ENCODE peak calls at places on chromosomes 11 and 22, in four cellular contexts. G, Y, P and O are unnamed samples.
A peak's percentile ranks its signal among the peaks of the same experiment; 100 is the strongest.

GRCh38 chr11:19092342-19092741 is 24.6 kb upstream of the ZDHHC13 start:
- DNase-seq in Y (no peak), P (no peak), G (no peak), O (no peak)

GRCh38 chr11:35144103-35144741 is 5.3 kb downstream of the CD44 start:
- DNase-seq in Y (peak; percentile 81), P (no peak), G (peak; percentile 67), O (peak; percentile 22)

GRCh38 chr22:27518583-27519437 is 282.7 kb downstream of the MN1 start:
- DNase-seq in Y (no peak), G (no peak), P (no peak), O (peak; percentile 72)

GRCh38 chr22:30940655-30941362 is 27.8 kb downstream of the MORC2 start:
- DNase-seq in G (no peak), P (no peak), Y (no peak), O (no peak)

GRCh38 chr11:90491466-90491865 is 268.6 kb upstream of the CHORDC1 start:
- DNase-seq in G (no peak), P (no peak), Y (no peak), O (no peak)

GRCh38 chr22:39214383-39215069 is 30.3 kb downstream of the PDGFB start:
- DNase-seq in P (peak; percentile 89), G (peak; percentile 36), Y (peak; percentile 39), O (no peak)

GRCh38 chr11:6812391-6813005 is 13.0 kb upstream of the OR6A2 start:
- DNase-seq in Y (peak; percentile 65), P (no peak), G (no peak), O (peak; percentile 17)

GRCh38 chr22:47143249-47143938 is 380.9 kb downstream of the TBC1D22A start:
- DNase-seq in G (no peak), P (no peak), Y (no peak), O (no peak)

GRCh38 chr22:36862251-36863242 is 1.7 kb downstream of the NCF4 start:
- DNase-seq in Y (no peak), G (peak; percentile 64), P (no peak), O (no peak)

GRCh38 chr22:48263791-48264351 is 1501.4 kb downstream of the TBC1D22A start:
- DNase-seq in Y (no peak), P (no peak), G (no peak), O (no peak)

GRCh38 chr11:76838422-76839068 is 22.2 kb upstream of the ACER3 start:
- DNase-seq in G (no peak), P (no peak), Y (peak; percentile 41), O (peak; percentile 50)

GRCh38 chr11:100851584-100852152 is 164.6 kb downstream of the ARHGAP42 start:
- DNase-seq in P (peak; percentile 77), Y (no peak), G (no peak), O (no peak)

GRCh38 chr11:57792870-57793269 is 31.3 kb downstream of the CTNND1 start:
- DNase-seq in G (no peak), Y (no peak), P (no peak), O (no peak)

GRCh38 chr11:125358254-125358840 is 137.7 kb downstream of the FEZ1 start:
- DNase-seq in Y (no peak), G (no peak), P (no peak), O (no peak)

GRCh38 chr22:25213221-25213620 is 6.2 kb upstream of the CRYBB2 start:
- DNase-seq in Y (no peak), P (no peak), G (peak; percentile 11), O (no peak)

GRCh38 chr11:39220501-39221230 is 2238.8 kb downstream of the LRRC4C start:
- DNase-seq in G (no peak), Y (no peak), P (no peak), O (no peak)

GRCh38 chr11:71452354-71453020 is 516 bp upstream of the NADSYN1 start:
- DNase-seq in G (no peak), Y (peak; percentile 63), P (no peak), O (no peak)
- H3K4me3 ChIP-seq in G (peak overlapping the region; percentile 76), Y (peak overlapping the region; percentile 98), P (peak overlapping the region; percentile 66), O (peak overlapping the region; percentile 97)

GRCh38 chr11:66082936-66083698 is 13.0 kb downstream of the PACS1 start:
- DNase-seq in P (no peak), G (no peak), Y (peak; percentile 32), O (peak; percentile 65)

GRCh38 chr11:66085071-66085470 is 15.0 kb downstream of the PACS1 start:
- DNase-seq in G (no peak), P (no peak), Y (peak; percentile 61), O (no peak)

GRCh38 chr11:66076561-66076960 is 6.5 kb downstream of the PACS1 start:
- DNase-seq in G (no peak), Y (no peak), P (no peak), O (no peak)

GRCh38 chr11:66080055-66080817 is 10.2 kb downstream of the PACS1 start:
- DNase-seq in G (no peak), P (peak; percentile 80), Y (peak; percentile 76), O (peak; percentile 26)

DNA sequence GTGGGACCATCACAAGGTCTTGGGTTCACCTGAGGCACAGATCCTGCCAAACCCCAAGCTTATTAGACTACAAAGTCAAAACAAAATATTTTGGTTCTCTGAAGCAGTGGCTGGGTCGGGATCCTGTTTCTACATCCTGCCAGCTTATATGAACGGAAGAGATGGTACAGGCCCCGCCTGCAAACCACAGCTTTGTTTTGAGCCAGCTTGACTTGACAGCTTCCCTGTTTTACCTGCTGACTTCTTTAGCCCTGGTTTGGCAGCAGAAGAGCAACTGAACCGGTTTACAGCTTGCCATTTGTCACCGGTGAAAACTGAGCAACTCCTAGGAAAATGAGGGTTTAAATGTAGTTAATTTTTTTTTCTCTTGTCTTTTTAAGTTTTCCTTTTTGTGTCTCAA is 11.4 kb downstream of the PACS1 start:
- DNase-seq in Y (peak; percentile 50), G (no peak), P (peak; percentile 15), O (no peak)
- H3K4me3 ChIP-seq in Y (no peak overlapping the region), G (no peak overlapping the region), P (no peak overlapping the region), O (no peak overlapping the region)

GRCh38 chr11:92396133-92396532 is 171.5 kb downstream of the FAT3 start:
- DNase-seq in P (no peak), Y (no peak), G (no peak), O (no peak)
- H3K4me3 ChIP-seq in P (no peak overlapping the region), Y (no peak overlapping the region), G (no peak overlapping the region), O (no peak overlapping the region)

GRCh38 chr11:63918576-63919171 is 1.7 kb upstream of the RCOR2 start:
- DNase-seq in Y (peak; percentile 23), P (peak; percentile 39), G (no peak), O (peak; percentile 79)

GRCh38 chr11:63919267-63920125 is 2.5 kb upstream of the RCOR2 start:
- DNase-seq in P (peak; percentile 58), G (no peak), Y (no peak), O (peak; percentile 94)

GRCh38 chr11:63917685-63918523 is 940 bp upstream of the RCOR2 start:
- DNase-seq in Y (peak; percentile 38), G (no peak), P (peak; percentile 50), O (peak; percentile 84)

GRCh38 chr11:63920870-63921417 is 4.0 kb upstream of the RCOR2 start:
- DNase-seq in P (no peak), G (no peak), Y (no peak), O (peak; percentile 40)

GRCh38 chr11:63920126-63920869 is 3.3 kb upstream of the RCOR2 start:
- DNase-seq in Y (no peak), G (peak; percentile 78), P (peak; percentile 39), O (peak; percentile 82)
- H3K4me3 ChIP-seq in Y (no peak overlapping the region), G (no peak overlapping the region), P (no peak overlapping the region), O (peak overlapping the region; percentile 73)

GRCh38 chr11:121762820-121763219 is 310.1 kb upstream of the SORL1-AS1 start:
- DNase-seq in P (no peak), Y (peak; percentile 75), G (no peak), O (peak; percentile 60)

GRCh38 chr11:121761171-121761570 is 308.4 kb upstream of the SORL1-AS1 start:
- DNase-seq in G (no peak), P (no peak), Y (no peak), O (no peak)

GRCh38 chr11:121755191-121755590 is 302.4 kb upstream of the SORL1-AS1 start:
- DNase-seq in P (no peak), G (no peak), Y (no peak), O (peak; percentile 25)

GRCh38 chr11:121754603-121755002 is 301.8 kb upstream of the SORL1-AS1 start:
- DNase-seq in G (no peak), P (no peak), Y (peak; percentile 81), O (no peak)

DNA sequence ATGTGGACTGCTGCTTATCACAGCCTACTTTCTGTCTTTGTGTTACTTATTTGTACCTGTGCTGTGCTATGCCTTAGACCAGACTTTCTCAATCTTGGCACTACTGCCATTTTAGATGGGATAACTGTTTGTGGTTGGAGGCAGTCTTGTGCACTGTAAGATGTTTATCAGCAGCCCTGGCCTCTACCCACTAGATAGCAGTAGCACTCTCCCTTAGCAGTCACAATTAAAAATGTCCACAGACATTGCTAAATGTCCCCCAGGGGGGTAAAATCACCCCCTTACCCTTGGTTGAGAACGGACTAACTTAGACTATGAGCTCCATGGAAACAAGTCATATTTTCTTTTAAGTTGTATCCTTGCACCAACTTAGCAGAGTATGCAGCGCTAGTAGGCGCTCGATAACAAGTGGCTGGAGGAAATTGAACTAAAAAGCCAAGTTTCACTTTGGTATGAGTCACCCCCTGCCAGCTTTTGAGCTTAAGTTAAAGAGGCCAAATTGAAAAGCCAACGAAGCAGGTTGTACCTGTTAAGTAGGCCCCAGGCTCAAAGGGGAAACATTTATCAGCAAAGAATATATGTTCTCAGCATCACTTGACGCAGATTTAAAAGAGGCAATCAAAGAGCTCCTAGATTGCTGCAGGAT is 304.8 kb upstream of the SORL1-AS1 start:
- DNase-seq in P (no peak), G (no peak), Y (peak; percentile 36), O (no peak)
- H3K4me3 ChIP-seq in P (no peak overlapping the region), G (no peak overlapping the region), Y (no peak overlapping the region), O (no peak overlapping the region)

GRCh38 chr11:1871531-1871930 is 18.6 kb downstream of the LSP1 start:
- DNase-seq in Y (no peak), G (no peak), P (no peak), O (no peak)
- H3K4me3 ChIP-seq in Y (no peak overlapping the region), G (no peak overlapping the region), P (no peak overlapping the region), O (no peak overlapping the region)

DNA sequence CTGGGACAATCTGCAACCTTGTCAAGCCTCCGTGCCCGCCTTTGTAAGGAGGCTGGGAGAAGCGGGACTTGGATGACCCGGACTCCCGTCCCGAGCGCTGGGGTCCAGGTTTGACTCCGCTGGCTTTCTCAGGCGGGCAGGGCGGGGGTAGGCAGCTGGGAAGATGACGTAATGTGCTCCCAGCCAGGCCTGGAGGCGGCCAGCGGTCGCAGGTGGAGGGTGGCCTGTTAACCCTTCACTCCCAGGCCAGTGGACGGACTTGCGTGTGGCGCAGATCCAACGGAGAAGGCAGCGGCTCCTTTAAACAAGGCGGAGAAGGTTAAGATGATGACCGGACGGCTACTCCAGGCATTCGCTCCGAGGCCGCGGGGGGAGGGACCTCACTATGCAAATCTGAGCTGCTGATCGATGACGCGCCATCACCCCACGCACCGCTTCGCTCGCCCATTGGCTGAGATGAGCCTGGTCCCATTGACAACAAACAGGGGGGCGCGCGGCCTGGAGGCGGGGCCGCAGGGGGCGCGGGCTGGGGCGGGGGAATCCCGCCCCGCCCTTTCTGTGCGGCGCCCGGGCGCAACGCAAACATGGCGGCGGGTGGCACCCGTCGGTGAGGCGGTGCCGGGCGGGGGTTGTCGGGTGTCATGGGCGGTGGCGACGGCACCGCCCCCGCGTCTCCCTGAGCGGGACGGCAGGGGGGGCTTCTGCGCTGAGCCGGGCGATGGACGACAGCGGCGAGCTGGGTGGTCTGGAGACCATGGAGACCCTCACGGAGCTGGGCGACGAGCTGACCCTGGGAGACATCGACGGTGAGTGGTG is at the start of gene SREBF2:
- DNase-seq in G (peak; percentile 100), Y (peak; percentile 100), P (peak; percentile 99), O (peak; percentile 99)
- H3K4me3 ChIP-seq in G (peak within 1 kb of the TSS; percentile 85), Y (peak within 1 kb of the TSS; percentile 95), P (peak within 1 kb of the TSS; percentile 96), O (peak within 1 kb of the TSS; percentile 93)